ENCODE peak calls at places on chromosomes 1 and 21, in six cellular contexts. One of them, this sample, is unnamed.

GRCh38 chr1:1777510-1777909 is 760 bp downstream of the NADK start:
- DNase-seq in endothelial cell of umbilical vein: no peak
- DNase-seq in heart left ventricle: peak; percentile 38
- DNase-seq in fibroblast of the aortic adventitia: no peak
- DNase-seq in GM13976: no peak
- DNase-seq in CD4-positive, alpha-beta T cell: no peak
- DNase-seq in this sample: no peak

GRCh38 chr21:21200103-21200938 is 202.1 kb downstream of the NCAM2 start:
- DNase-seq in fibroblast of the aortic adventitia: peak; percentile 99
- DNase-seq in endothelial cell of umbilical vein: peak; percentile 84
- DNase-seq in CD4-positive, alpha-beta T cell: no peak
- DNase-seq in GM13976: no peak
- DNase-seq in heart left ventricle: peak; percentile 62
- DNase-seq in this sample: no peak

GRCh38 chr1:204171751-204172178 is 5.6 kb upstream of the REN start:
- DNase-seq in heart left ventricle: no peak
- DNase-seq in GM13976: no peak
- DNase-seq in fibroblast of the aortic adventitia: peak; percentile 68
- DNase-seq in CD4-positive, alpha-beta T cell: no peak
- DNase-seq in endothelial cell of umbilical vein: peak; percentile 73
- DNase-seq in this sample: no peak

GRCh38 chr1:26278835-26279597 is 870 bp upstream of the SH3BGRL3 start:
- DNase-seq in fibroblast of the aortic adventitia: peak; percentile 62
- DNase-seq in CD4-positive, alpha-beta T cell: no peak
- DNase-seq in endothelial cell of umbilical vein: peak; percentile 39
- DNase-seq in GM13976: no peak
- DNase-seq in heart left ventricle: no peak
- DNase-seq in this sample: no peak

GRCh38 chr21:46668381-46668780 is 32.9 kb downstream of the PRMT2 start:
- DNase-seq in GM13976: no peak
- DNase-seq in CD4-positive, alpha-beta T cell: no peak
- DNase-seq in fibroblast of the aortic adventitia: no peak
- DNase-seq in heart left ventricle: no peak
- DNase-seq in endothelial cell of umbilical vein: no peak
- DNase-seq in this sample: no peak

GRCh38 chr1:26289158-26290059 is 9.5 kb downstream of the SH3BGRL3 start:
- DNase-seq in heart left ventricle: no peak
- DNase-seq in fibroblast of the aortic adventitia: no peak
- DNase-seq in endothelial cell of umbilical vein: no peak
- DNase-seq in CD4-positive, alpha-beta T cell: peak; percentile 22
- DNase-seq in GM13976: peak; percentile 85
- DNase-seq in this sample: no peak

GRCh38 chr1:234729566-234729965 is 119.6 kb upstream of the IRF2BP2 start:
- DNase-seq in fibroblast of the aortic adventitia: peak; percentile 69
- DNase-seq in heart left ventricle: no peak
- DNase-seq in GM13976: no peak
- DNase-seq in endothelial cell of umbilical vein: no peak
- DNase-seq in CD4-positive, alpha-beta T cell: no peak
- DNase-seq in this sample: no peak

GRCh38 chr1:55789466-55789865 is 574.3 kb upstream of the USP24 start:
- DNase-seq in heart left ventricle: no peak
- DNase-seq in CD4-positive, alpha-beta T cell: no peak
- DNase-seq in fibroblast of the aortic adventitia: no peak
- DNase-seq in endothelial cell of umbilical vein: no peak
- DNase-seq in GM13976: no peak
- DNase-seq in this sample: no peak

GRCh38 chr1:192747305-192747704 is 61.5 kb upstream of the RGS2 start:
- DNase-seq in heart left ventricle: no peak
- DNase-seq in endothelial cell of umbilical vein: no peak
- DNase-seq in fibroblast of the aortic adventitia: peak; percentile 62
- DNase-seq in GM13976: no peak
- DNase-seq in CD4-positive, alpha-beta T cell: no peak
- DNase-seq in this sample: no peak

DNA sequence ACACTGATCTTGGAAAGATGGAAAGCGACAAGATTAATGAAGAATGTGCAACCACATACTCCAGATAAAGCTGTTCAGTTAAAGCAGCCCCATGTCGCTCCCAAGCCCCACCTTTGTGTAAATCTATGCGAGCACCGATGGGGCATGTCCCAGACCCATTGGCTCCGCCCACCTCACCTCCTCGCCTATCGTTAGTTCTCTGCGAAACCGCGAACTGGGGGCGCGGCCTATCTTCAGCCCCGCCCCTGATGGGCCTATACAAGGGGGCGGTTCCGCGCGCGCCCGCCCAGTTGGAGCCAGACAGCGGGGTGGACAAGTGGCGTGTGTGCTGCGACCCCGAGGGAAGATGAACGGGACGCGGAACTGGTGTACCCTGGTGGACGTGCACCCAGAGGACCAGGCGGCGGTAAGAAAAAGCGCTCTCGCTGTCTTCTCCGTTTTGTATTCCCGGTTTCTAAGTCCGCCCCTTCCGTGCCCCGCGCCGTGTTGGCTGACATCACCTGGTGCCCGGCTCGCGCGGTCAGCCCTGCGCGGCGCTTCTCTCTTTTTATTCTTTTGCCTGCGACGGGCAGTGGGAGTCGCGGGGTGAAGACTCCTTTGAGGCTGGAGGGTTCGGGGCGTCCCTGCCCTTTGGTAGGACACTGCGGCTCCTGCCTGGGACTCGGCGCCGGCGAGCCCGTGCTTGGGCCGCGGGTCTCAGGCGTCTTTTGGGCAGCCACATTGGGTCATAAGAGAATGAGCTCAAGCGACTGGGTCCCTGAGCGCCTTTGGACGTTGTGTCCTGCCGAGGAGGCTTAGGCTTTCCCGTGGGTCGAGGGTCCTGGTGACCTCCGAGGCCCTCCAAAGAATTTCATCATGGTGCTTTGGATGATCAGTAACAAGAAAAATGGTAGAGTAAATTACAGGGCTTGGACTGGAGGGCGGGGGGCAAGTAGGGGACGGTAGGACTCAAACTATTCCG is at the start of gene TUFT1:
- DNase-seq in CD4-positive, alpha-beta T cell: peak; percentile 88
- DNase-seq in endothelial cell of umbilical vein: peak; percentile 92
- DNase-seq in heart left ventricle: peak; percentile 89
- DNase-seq in fibroblast of the aortic adventitia: peak; percentile 88
- DNase-seq in GM13976: peak; percentile 93
- DNase-seq in this sample: peak; percentile 94
- TF ChIP-seq CTCF in CD4-positive, alpha-beta T cell: no peak
- TF ChIP-seq CTCF in endothelial cell of umbilical vein: no peak
- TF ChIP-seq CTCF in heart left ventricle: no peak
- TF ChIP-seq CTCF in fibroblast of the aortic adventitia: no peak
- TF ChIP-seq CTCF in GM13976: no peak
- TF ChIP-seq CTCF in this sample: no peak

GRCh38 chr21:37833301-37833700 is 83.0 kb downstream of the KCNJ6 start:
- DNase-seq in heart left ventricle: no peak
- DNase-seq in endothelial cell of umbilical vein: no peak
- DNase-seq in fibroblast of the aortic adventitia: no peak
- DNase-seq in GM13976: no peak
- DNase-seq in CD4-positive, alpha-beta T cell: no peak
- DNase-seq in this sample: no peak

GRCh38 chr21:37842163-37842919 is 73.9 kb downstream of the KCNJ6 start:
- DNase-seq in CD4-positive, alpha-beta T cell: no peak
- DNase-seq in GM13976: no peak
- DNase-seq in fibroblast of the aortic adventitia: no peak
- DNase-seq in heart left ventricle: no peak
- DNase-seq in endothelial cell of umbilical vein: no peak
- DNase-seq in this sample: no peak

GRCh38 chr21:37835512-37835911 is 80.7 kb downstream of the KCNJ6 start:
- DNase-seq in endothelial cell of umbilical vein: no peak
- DNase-seq in fibroblast of the aortic adventitia: no peak
- DNase-seq in GM13976: no peak
- DNase-seq in heart left ventricle: no peak
- DNase-seq in CD4-positive, alpha-beta T cell: no peak
- DNase-seq in this sample: no peak

DNA sequence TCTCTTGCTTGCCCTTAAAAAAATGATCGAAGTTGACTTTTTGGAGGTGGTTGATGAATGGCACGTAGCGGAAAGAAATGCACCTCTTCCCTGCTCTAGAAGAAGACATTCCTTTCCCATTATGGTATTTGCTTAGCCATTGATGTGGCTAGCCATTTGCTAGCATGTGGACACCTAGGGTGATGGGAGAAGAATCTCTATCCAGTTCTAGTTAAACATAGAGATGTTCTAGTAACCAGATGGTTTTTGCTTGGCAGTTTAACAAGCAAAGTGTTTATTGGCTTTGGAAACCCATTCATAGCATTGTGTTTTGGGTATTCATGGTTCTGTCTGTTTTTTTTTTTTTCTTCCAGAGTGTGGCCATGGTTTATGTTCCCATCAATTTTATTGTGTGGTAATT is 78.9 kb downstream of the KCNJ6 start:
- DNase-seq in GM13976: no peak
- DNase-seq in endothelial cell of umbilical vein: no peak
- DNase-seq in fibroblast of the aortic adventitia: no peak
- DNase-seq in CD4-positive, alpha-beta T cell: no peak
- DNase-seq in heart left ventricle: no peak
- DNase-seq in this sample: no peak
- TF ChIP-seq CTCF in GM13976: no peak
- TF ChIP-seq CTCF in endothelial cell of umbilical vein: no peak
- TF ChIP-seq CTCF in fibroblast of the aortic adventitia: no peak
- TF ChIP-seq CTCF in CD4-positive, alpha-beta T cell: no peak
- TF ChIP-seq CTCF in heart left ventricle: no peak
- TF ChIP-seq CTCF in this sample: no peak

DNA sequence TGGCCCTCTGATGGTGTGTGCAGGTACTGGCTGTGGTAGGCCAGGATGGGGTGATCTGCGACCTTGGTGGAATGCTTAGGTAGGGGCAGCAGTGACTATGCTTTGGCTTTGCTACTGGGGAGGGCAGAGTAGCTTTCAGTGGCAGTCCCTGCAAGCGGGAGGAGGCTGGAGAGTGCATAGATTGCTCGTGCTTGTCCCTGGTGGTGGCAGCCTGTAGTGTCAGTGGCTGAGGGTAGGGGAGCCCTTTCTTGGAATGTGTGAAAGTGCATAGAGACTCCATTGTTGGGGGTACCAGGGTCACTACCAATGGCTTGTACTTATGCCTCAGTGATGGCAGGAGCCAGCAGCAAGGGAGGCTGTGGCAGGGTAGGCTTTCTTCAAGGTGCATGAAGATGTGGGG is 582.6 kb downstream of the MRPL39 start:
- DNase-seq in endothelial cell of umbilical vein: no peak
- DNase-seq in CD4-positive, alpha-beta T cell: no peak
- DNase-seq in fibroblast of the aortic adventitia: no peak
- DNase-seq in GM13976: no peak
- DNase-seq in heart left ventricle: no peak
- DNase-seq in this sample: no peak
- TF ChIP-seq CTCF in endothelial cell of umbilical vein: no peak
- TF ChIP-seq CTCF in CD4-positive, alpha-beta T cell: no peak
- TF ChIP-seq CTCF in fibroblast of the aortic adventitia: no peak
- TF ChIP-seq CTCF in GM13976: no peak
- TF ChIP-seq CTCF in heart left ventricle: no peak
- TF ChIP-seq CTCF in this sample: no peak

GRCh38 chr21:36640260-36641244 is 58.4 kb upstream of the SIM2 start:
- DNase-seq in GM13976: no peak
- DNase-seq in CD4-positive, alpha-beta T cell: no peak
- DNase-seq in heart left ventricle: no peak
- DNase-seq in endothelial cell of umbilical vein: peak; percentile 51
- DNase-seq in fibroblast of the aortic adventitia: peak; percentile 46
- DNase-seq in this sample: no peak
- TF ChIP-seq CTCF in GM13976: no peak
- TF ChIP-seq CTCF in CD4-positive, alpha-beta T cell: no peak
- TF ChIP-seq CTCF in heart left ventricle: no peak
- TF ChIP-seq CTCF in endothelial cell of umbilical vein: no peak
- TF ChIP-seq CTCF in fibroblast of the aortic adventitia: no peak
- TF ChIP-seq CTCF in this sample: no peak

GRCh38 chr1:3069491-3070303 is 694 bp downstream of the PRDM16 start:
- DNase-seq in GM13976: no peak
- DNase-seq in fibroblast of the aortic adventitia: peak; percentile 81
- DNase-seq in CD4-positive, alpha-beta T cell: no peak
- DNase-seq in heart left ventricle: peak; percentile 63
- DNase-seq in endothelial cell of umbilical vein: peak; percentile 17
- DNase-seq in this sample: no peak
- TF ChIP-seq CTCF in GM13976: no peak
- TF ChIP-seq CTCF in fibroblast of the aortic adventitia: peak; percentile 57
- TF ChIP-seq CTCF in CD4-positive, alpha-beta T cell: no peak
- TF ChIP-seq CTCF in heart left ventricle: peak; percentile 31
- TF ChIP-seq CTCF in endothelial cell of umbilical vein: peak; percentile 5
- TF ChIP-seq CTCF in this sample: peak; percentile 17

This sample was measured in D721Med.